ENCODE peak calls at places on chromosomes 6 and 20, in seven cellular contexts. J is astrocyte of the hippocampus, U is posterior cingulate gyrus, V is heart left ventricle, O is activated T-helper 1 cell treated with Interleukin-2 at 50 U/mL for 16 hours, L is lower leg skin, X is HEK293T. K is an unnamed sample.

GRCh38 chr6:80742481-80742880 is 636.0 kb downstream of the BCKDHB start:
- DNase-seq in J (peak), U (no peak), V (peak), O (no peak), L (no peak), X (peak), K (no peak)

GRCh38 chr6:14537061-14537460 is 419.5 kb downstream of the CD83 start:
- DNase-seq in J (no peak), U (no peak), V (no peak), O (no peak), L (no peak), X (no peak), K (no peak)

GRCh38 chr6:125114248-125114858 is 39.2 kb upstream of the TPD52L1 start:
- DNase-seq in J (peak), U (no peak), V (no peak), O (no peak), L (no peak), X (peak), K (peak)

GRCh38 chr6:108914235-108915022 is 66.2 kb downstream of the ARMC2 start:
- DNase-seq in J (no peak), U (no peak), V (no peak), O (no peak), L (no peak), X (peak), K (no peak)

GRCh38 chr6:10556496-10557391 is 35.6 kb downstream of the GCNT2 start:
- DNase-seq in J (no peak), U (no peak), V (no peak), O (no peak), L (peak), X (no peak), K (no peak)

GRCh38 chr20:771741-772464 is 3.6 kb upstream of the SLC52A3 start:
- DNase-seq in J (no peak), U (no peak), V (no peak), O (no peak), L (peak), X (no peak), K (no peak)

GRCh38 chr6:36888654-36889481 is 3.1 kb downstream of the C6orf89 start:
- DNase-seq in J (no peak), U (no peak), V (no peak), O (no peak), L (no peak), X (no peak), K (no peak)

GRCh38 chr6:81450180-81450579 is 302.3 kb downstream of the TENT5A start:
- DNase-seq in J (peak), U (no peak), V (no peak), O (no peak), L (no peak), X (no peak), K (no peak)

GRCh38 chr20:25532015-25532751 is 53.1 kb downstream of the NINL start:
- DNase-seq in J (no peak), U (peak), V (no peak), O (no peak), L (peak), X (no peak), K (no peak)

GRCh38 chr20:50850721-50851286 is 55.9 kb downstream of the BCAS4 start:
- DNase-seq in J (no peak), U (no peak), V (no peak), O (no peak), L (no peak), X (no peak), K (no peak)

GRCh38 chr6:5416250-5416649 is 154.9 kb downstream of the FARS2 start:
- DNase-seq in J (no peak), U (no peak), V (no peak), O (no peak), L (no peak), X (no peak), K (no peak)

GRCh38 chr6:132362318-132363185 is 38.7 kb downstream of the MOXD1 start:
- DNase-seq in J (no peak), U (no peak), V (no peak), O (no peak), L (no peak), X (no peak), K (no peak)

GRCh38 chr20:51725584-51726176 is 42.5 kb downstream of the ATP9A start:
- DNase-seq in J (no peak), U (no peak), V (no peak), O (no peak), L (no peak), X (no peak), K (no peak)

GRCh38 chr20:208937-209566 is 18.0 kb upstream of the DEFB129 start:
- DNase-seq in J (peak), U (no peak), V (no peak), O (no peak), L (no peak), X (peak), K (no peak)

GRCh38 chr20:49859807-49860206 is 47.2 kb downstream of the SLC9A8 start:
- DNase-seq in J (no peak), U (no peak), V (no peak), O (no peak), L (no peak), X (no peak), K (no peak)

GRCh38 chr6:15184441-15184861 is 61.4 kb upstream of the JARID2 start:
- DNase-seq in J (no peak), U (no peak), V (no peak), O (no peak), L (no peak), X (no peak), K (no peak)

GRCh38 chr6:88804701-88805100 is 158.7 kb downstream of the RNGTT start:
- DNase-seq in J (no peak), U (no peak), V (no peak), O (no peak), L (no peak), X (no peak), K (no peak)

GRCh38 chr6:128129679-128130078 is 228.8 kb upstream of the THEMIS start:
- DNase-seq in J (no peak), U (no peak), V (no peak), O (no peak), L (no peak), X (no peak), K (no peak)

GRCh38 chr6:154763650-154764049 is 30.4 kb downstream of the SCAF8 start:
- DNase-seq in J (no peak), U (no peak), V (no peak), O (no peak), L (no peak), X (no peak), K (no peak)

GRCh38 chr20:46808565-46808964 is 86.1 kb upstream of the EYA2 start:
- DNase-seq in J (no peak), U (no peak), V (no peak), O (no peak), L (no peak), X (no peak), K (no peak)

GRCh38 chr6:134247271-134247833 is 70.6 kb downstream of the SGK1 start:
- DNase-seq in J (no peak), U (no peak), V (no peak), O (peak), L (no peak), X (no peak), K (no peak)

GRCh38 chr20:48924711-48925109 is 3.2 kb downstream of the ARFGEF2 start:
- DNase-seq in J (no peak), U (no peak), V (no peak), O (no peak), L (no peak), X (no peak), K (no peak)

GRCh38 chr6:99013145-99013544 is 65.4 kb upstream of the FBXL4 start:
- DNase-seq in J (peak), U (no peak), V (no peak), O (no peak), L (no peak), X (no peak), K (no peak)

GRCh38 chr6:144999127-144999526 is 714.0 kb downstream of the UTRN start:
- DNase-seq in J (no peak), U (no peak), V (no peak), O (no peak), L (no peak), X (no peak), K (no peak)

GRCh38 chr6:154596701-154597100 is 86.2 kb upstream of the CNKSR3 start:
- DNase-seq in J (no peak), U (no peak), V (peak), O (no peak), L (no peak), X (no peak), K (no peak)